ENCODE peak calls at places on chromosomes 13 and 19, in eight cellular contexts. N, I, E, U, C, O, S and Z are unnamed samples. For H3K4me1, the result is how much of the 10 kb centered on the place peaks cover.

GRCh38 chr13:74325106-74325505 is 190.9 kb upstream of the KLF12 start:
- DNase-seq in N (peak), I (peak), E (no peak), U (no peak), C (peak), O (no peak), S (no peak), Z (no peak)

GRCh38 chr13:47066261-47066660 is 169.4 kb upstream of the HTR2A start:
- DNase-seq in N (no peak), I (no peak), E (no peak), U (no peak), C (no peak), O (no peak), S (no peak), Z (no peak)

GRCh38 chr19:33299061-33299665 is 3.2 kb downstream of the CEBPA start:
- DNase-seq in N (no peak), I (no peak), E (no peak), U (no peak), C (no peak), O (peak), S (no peak), Z (no peak)

GRCh38 chr19:18051887-18052286 is 34.8 kb downstream of the IL12RB1 start:
- DNase-seq in N (no peak), I (no peak), E (no peak), U (no peak), C (no peak), O (peak), S (no peak), Z (no peak)

GRCh38 chr19:19342086-19343015 is 21.7 kb downstream of the MAU2 start:
- DNase-seq in N (peak), I (peak), E (peak), U (peak), C (peak), O (peak), S (peak), Z (no peak)

GRCh38 chr19:18339703-18340102 is 695 bp upstream of the PGPEP1 start:
- DNase-seq in N (no peak), I (no peak), E (no peak), U (peak), C (no peak), O (no peak), S (peak), Z (no peak)

GRCh38 chr19:44603201-44603945 is 10.0 kb upstream of the IGSF23 start:
- DNase-seq in N (no peak), I (no peak), E (no peak), U (no peak), C (no peak), O (no peak), S (no peak), Z (no peak)

GRCh38 chr19:52991484-52991883 is 22.2 kb upstream of the ERVV-1 start:
- DNase-seq in N (no peak), I (peak), E (no peak), U (no peak), C (no peak), O (no peak), S (peak), Z (no peak)

GRCh38 chr13:27339299-27339698 is 68.7 kb downstream of the RASL11A start:
- DNase-seq in N (peak), I (no peak), E (no peak), U (peak), C (no peak), O (no peak), S (no peak), Z (no peak)

GRCh38 chr13:75825161-75825560 is 189.0 kb downstream of the LMO7 start:
- DNase-seq in N (no peak), I (no peak), E (no peak), U (peak), C (no peak), O (no peak), S (no peak), Z (no peak)

GRCh38 chr13:76723551-76724232 is 162.5 kb downstream of the KCTD12 start:
- DNase-seq in N (no peak), I (peak), E (no peak), U (peak), C (no peak), O (peak), S (no peak), Z (no peak)

GRCh38 chr13:105272660-105273631 is 1262.5 kb downstream of the EFNB2 start:
- DNase-seq in N (no peak), I (no peak), E (no peak), U (no peak), C (no peak), O (no peak), S (no peak), Z (no peak)

GRCh38 chr13:98109226-98109625 is 33.7 kb upstream of the FARP1 start:
- DNase-seq in N (no peak), I (no peak), E (no peak), U (no peak), C (no peak), O (no peak), S (peak), Z (no peak)
- H3K27ac ChIP-seq in N (no peak), I (no peak), E (no peak), U (no peak), C (no peak), O (no peak), S (no peak), Z (no peak)

DNA sequence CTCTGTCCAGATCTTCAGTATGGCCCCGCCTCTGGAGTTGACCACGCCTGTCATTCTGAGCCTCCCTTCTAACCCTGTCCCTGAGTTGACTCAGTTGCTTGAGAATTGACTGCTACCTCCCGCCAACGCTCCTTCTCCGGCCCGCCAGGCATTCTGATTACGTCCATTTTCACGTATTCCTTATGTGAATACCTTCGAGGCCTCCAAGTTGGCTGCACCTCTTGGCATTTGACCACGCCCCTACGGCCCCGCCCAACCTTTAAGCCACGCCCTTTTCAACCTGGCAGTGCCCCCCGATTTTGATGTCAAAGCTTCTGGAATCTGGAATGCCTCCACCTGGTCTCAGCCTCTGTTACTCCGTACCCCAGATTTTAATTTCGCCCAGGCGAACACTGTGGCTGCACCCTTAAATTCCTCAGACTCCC is 1.7 kb upstream of the EML2 start:
- DNase-seq in N (peak), I (peak), E (no peak), U (peak), C (peak), O (no peak), S (no peak), Z (no peak)
- H3K4me1 ChIP-seq in N (under half), I (half or more), E (under half), U (under half), C (under half), O (half or more), S (under half), Z (under half)

DNA sequence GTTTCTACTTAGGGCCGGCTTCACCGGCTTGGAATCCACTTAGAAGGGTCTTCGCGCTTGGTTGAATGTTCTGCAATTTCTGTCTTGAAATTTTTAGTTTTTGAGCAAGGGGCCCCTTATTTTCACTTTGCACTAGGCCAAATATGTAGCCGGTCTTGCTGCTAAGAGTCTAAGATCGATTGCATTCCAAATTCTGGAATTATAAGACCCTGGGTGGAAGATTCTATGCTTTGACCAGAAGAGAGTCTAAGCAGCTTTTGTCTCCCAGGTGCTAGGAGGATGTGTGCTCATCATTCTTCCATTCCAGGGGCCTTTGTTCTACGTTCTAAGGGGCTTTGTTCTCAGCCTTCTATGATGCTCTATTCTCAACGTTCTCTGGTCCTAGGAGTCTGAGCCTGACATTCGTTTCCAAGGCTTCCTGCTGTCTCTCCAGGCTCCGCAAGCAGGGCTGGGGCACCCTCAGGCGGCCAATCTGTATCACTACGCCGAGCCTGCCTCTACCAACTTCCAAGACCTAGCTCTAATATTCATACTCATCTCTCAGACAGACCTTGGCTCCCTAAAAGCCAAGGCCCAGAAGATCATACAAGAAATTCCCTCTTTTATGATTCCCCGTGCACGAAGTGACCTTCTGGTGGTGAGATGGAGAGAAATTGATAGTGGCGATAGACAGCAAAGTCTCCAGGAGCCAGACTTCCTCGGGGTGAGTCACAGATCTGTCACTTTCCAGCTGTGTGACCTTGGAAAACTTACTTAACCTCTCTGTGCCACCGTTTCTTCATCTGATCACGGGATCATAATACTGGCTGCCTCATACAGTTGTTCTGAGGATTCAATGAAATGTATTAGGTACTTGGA is 982 bp upstream of the DACT3 start:
- DNase-seq in N (peak), I (peak), E (peak), U (peak), C (peak), O (peak), S (peak), Z (peak)
- H3K4me3 ChIP-seq in N (no peak), I (no peak), E (peak), U (peak), C (peak), O (no peak), S (peak), Z (peak)

DNA sequence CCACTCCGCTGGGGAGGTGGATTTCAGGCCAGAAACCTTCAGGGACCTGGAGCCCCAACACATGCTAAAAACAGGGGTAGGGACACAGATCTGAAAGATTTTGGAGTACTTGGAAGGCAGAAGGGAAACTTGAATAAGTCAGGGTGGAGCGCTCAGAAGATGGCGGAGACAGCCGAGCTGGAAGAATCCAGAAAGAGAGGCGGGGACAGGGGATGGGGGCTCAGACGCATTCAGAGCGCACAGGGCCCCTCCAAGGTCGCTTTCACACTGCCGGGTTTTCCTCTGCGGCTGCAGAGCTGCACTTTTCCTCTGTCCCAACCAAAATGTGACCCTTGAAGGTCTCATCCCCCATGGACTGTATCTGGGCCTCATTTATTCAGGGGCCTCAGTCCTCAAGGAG is 56.9 kb downstream of the ERICH4 start:
- DNase-seq in N (no peak), I (no peak), E (no peak), U (no peak), C (no peak), O (no peak), S (no peak), Z (no peak)
- H3K27ac ChIP-seq in N (no peak), I (no peak), E (no peak), U (no peak), C (no peak), O (peak), S (no peak), Z (peak)

GRCh38 chr13:98483636-98484288 is 93.1 kb downstream of the STK24 start:
- DNase-seq in N (no peak), I (no peak), E (no peak), U (no peak), C (no peak), O (no peak), S (no peak), Z (no peak)
- H3K4me1 ChIP-seq in N (half or more), I (half or more), E (under half), U (half or more), C (under half), O (half or more), S (half or more), Z (under half)

GRCh38 chr19:41225238-41226052 is 6.4 kb downstream of the AXL start:
- DNase-seq in N (peak), I (peak), E (no peak), U (peak), C (no peak), O (no peak), S (peak), Z (peak)
- H3K4me3 ChIP-seq in N (peak), I (no peak), E (peak), U (peak), C (peak), O (peak), S (peak), Z (peak)

GRCh38 chr19:15298847-15299567 is 33.3 kb downstream of the BRD4 start:
- DNase-seq in N (no peak), I (no peak), E (no peak), U (no peak), C (no peak), O (no peak), S (no peak), Z (no peak)

GRCh38 chr19:15297416-15298224 is 34.7 kb downstream of the BRD4 start:
- DNase-seq in N (no peak), I (no peak), E (no peak), U (peak), C (no peak), O (no peak), S (no peak), Z (no peak)

GRCh38 chr19:15296353-15296752 is 36.0 kb downstream of the BRD4 start:
- DNase-seq in N (peak), I (no peak), E (no peak), U (no peak), C (no peak), O (no peak), S (no peak), Z (no peak)

GRCh38 chr19:15294591-15294990 is 37.7 kb downstream of the BRD4 start:
- DNase-seq in N (no peak), I (peak), E (no peak), U (no peak), C (no peak), O (no peak), S (no peak), Z (no peak)

DNA sequence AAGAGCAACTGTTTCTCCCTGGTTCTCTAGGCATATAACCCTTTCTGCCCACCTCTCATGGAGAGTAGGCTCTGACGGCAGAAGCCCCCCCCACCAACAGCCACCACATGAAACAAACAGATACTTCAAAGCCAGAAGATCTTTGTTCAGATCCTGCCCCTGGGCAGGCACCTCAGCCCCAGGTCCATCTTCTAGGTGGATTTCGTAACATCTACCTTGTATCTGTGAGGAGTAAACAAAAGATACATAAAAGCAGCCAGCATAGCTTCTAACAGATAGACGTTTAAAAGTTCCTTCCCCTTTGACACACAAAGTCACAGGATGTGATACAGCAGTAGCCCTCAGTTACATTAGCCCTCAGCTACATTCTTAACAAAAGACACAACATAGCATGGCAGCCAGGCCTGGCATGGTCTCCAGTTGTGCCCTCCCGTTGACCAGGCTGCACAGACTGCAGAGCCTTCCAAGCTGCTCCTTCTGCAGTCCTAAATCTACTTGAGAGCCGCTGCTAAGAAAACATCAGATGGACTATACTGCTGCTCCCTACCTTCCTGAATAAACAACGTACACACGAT is 35.4 kb downstream of the BRD4 start:
- DNase-seq in N (no peak), I (no peak), E (no peak), U (no peak), C (no peak), O (no peak), S (no peak), Z (no peak)
- H3K27ac ChIP-seq in N (peak), I (no peak), E (no peak), U (peak), C (no peak), O (no peak), S (peak), Z (peak)

GRCh38 chr13:95931300-95932025 is 121.7 kb downstream of the UGGT2 start:
- DNase-seq in N (no peak), I (no peak), E (peak), U (no peak), C (no peak), O (peak), S (no peak), Z (no peak)

GRCh38 chr13:95926231-95926630 is 127.0 kb downstream of the UGGT2 start:
- DNase-seq in N (no peak), I (no peak), E (no peak), U (no peak), C (no peak), O (no peak), S (no peak), Z (no peak)

GRCh38 chr13:95924389-95924994 is 128.7 kb downstream of the UGGT2 start:
- DNase-seq in N (peak), I (peak), E (no peak), U (peak), C (no peak), O (no peak), S (peak), Z (no peak)

GRCh38 chr13:95929430-95929829 is 123.8 kb downstream of the UGGT2 start:
- DNase-seq in N (no peak), I (no peak), E (no peak), U (no peak), C (no peak), O (no peak), S (no peak), Z (no peak)
- H3K4me1 ChIP-seq in N (under half), I (under half), E (under half), U (under half), C (under half), O (under half), S (under half), Z (under half)